ENCODE peak calls at places on chromosomes 6 and 20, in ten cellular contexts. O is AG10803, M is astrocyte of the spinal cord, A is brain microvascular endothelial cell, G is fibroblast of lung, S is astrocyte, Q is fibroblast of pulmonary artery, I is adrenal gland, H is GM12878, R is esophagus squamous epithelium. P is an unnamed sample.

GRCh38 chr6:142907544-142907943 is 37.4 kb downstream of the HIVEP2 start:
- DNase-seq in O (no peak), M (no peak), A (no peak), G (no peak), S (no peak), Q (no peak), I (no peak), H (no peak), R (no peak), P (no peak)

GRCh38 chr6:122214605-122215318 is 184.7 kb upstream of the HSF2 start:
- DNase-seq in O (no peak), M (no peak), A (no peak), G (no peak), S (no peak), Q (no peak), I (no peak), H (no peak), R (no peak), P (no peak)

GRCh38 chr20:38927902-38928578 is 1.8 kb downstream of the FAM83D start:
- DNase-seq in O (no peak), M (no peak), A (no peak), G (no peak), S (no peak), Q (no peak), I (no peak), H (no peak), R (no peak), P (no peak)

GRCh38 chr20:45405566-45406259 is 2.4 kb upstream of the DBNDD2 start:
- DNase-seq in O (no peak), M (no peak), A (no peak), G (peak; percentile 9), S (peak; percentile 3), Q (no peak), I (no peak), H (no peak), R (no peak), P (peak; percentile 24)

GRCh38 chr6:28729501-28730402 is 194.0 kb downstream of the TRIM27 start:
- DNase-seq in O (no peak), M (no peak), A (no peak), G (no peak), S (no peak), Q (peak; percentile 17), I (no peak), H (no peak), R (no peak), P (no peak)

GRCh38 chr6:132961122-132961521 is 146.8 kb downstream of the RPS12 start:
- DNase-seq in O (peak; percentile 35), M (peak; percentile 83), A (peak; percentile 45), G (peak; percentile 86), S (peak; percentile 81), Q (peak; percentile 61), I (no peak), H (no peak), R (no peak), P (no peak)

GRCh38 chr20:17967595-17968365 is 814 bp downstream of the SNX5 start:
- DNase-seq in O (peak; percentile 63), M (peak; percentile 59), A (no peak), G (peak; percentile 61), S (peak; percentile 53), Q (peak; percentile 62), I (peak; percentile 44), H (no peak), R (peak; percentile 40), P (peak; percentile 76)

GRCh38 chr20:63886921-63887320 is 8.0 kb upstream of the DNAJC5 start:
- DNase-seq in O (no peak), M (no peak), A (no peak), G (no peak), S (no peak), Q (no peak), I (no peak), H (no peak), R (no peak), P (no peak)

GRCh38 chr6:50655848-50656453 is 57.4 kb upstream of the TFAP2D start:
- DNase-seq in O (peak; percentile 2), M (peak; percentile 4), A (no peak), G (no peak), S (no peak), Q (peak; percentile 7), I (no peak), H (no peak), R (no peak), P (no peak)
- TF ChIP-seq CTCF in O (peak; percentile 57), M (peak; percentile 38), A (peak; percentile 32), G (no peak), S (peak; percentile 47), Q (peak; percentile 42), I (peak; percentile 41), H (peak; percentile 59), R (peak; percentile 52), P (peak; percentile 40)

DNA sequence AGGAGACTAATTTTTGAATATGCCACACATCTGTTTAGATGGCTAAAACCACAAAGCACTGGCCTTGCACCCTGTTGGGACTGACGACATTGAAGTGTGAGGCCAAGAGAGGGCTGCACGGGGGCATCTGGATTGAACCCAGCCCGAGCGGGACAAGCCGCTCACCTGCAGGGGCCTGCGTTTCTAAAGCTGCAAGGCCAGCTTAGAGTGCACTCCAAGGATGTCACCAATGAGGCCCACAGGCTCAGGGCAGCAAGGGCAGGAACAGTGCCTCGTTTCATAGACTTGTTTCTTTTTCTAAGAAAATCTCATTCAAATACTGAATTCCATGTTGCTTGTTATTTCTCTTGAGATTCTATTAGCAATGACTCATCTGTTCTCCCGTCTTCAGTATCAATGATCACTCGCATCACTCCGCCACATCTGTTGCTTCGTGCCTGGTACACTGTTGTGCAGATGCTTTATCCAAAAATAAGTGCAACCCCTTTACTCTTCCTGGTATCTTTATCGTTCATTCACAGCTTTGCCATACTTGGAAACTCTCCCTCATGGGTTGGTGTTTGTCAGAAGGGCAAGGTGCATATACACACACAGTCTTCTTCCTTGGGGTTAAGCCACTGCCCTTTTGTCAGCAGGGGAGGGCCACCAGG is 120.1 kb downstream of the IRF4 start:
- DNase-seq in O (no peak), M (no peak), A (peak; percentile 14), G (peak; percentile 3), S (peak; percentile 2), Q (no peak), I (no peak), H (no peak), R (no peak), P (no peak)
- H3K4me3 ChIP-seq in O (no peak overlapping the region), M (no peak overlapping the region), A (no peak overlapping the region), G (no peak overlapping the region), S (no peak overlapping the region), Q (no peak overlapping the region), I (no peak overlapping the region), H (no peak overlapping the region), R (no peak overlapping the region), P (no peak overlapping the region)

GRCh38 chr6:148273962-148274752 is 68.5 kb upstream of the SASH1 start:
- DNase-seq in O (peak; percentile 42), M (no peak), A (no peak), G (no peak), S (no peak), Q (peak; percentile 38), I (no peak), H (no peak), R (no peak), P (no peak)
- TF ChIP-seq CTCF in O (peak; percentile 37), M (peak; percentile 16), A (peak; percentile 32), G (no peak), S (peak; percentile 8), Q (peak; percentile 32), I (no peak), H (no peak), R (no peak), P (peak; percentile 18)

GRCh38 chr6:42433409-42433808 is 18.3 kb downstream of the TRERF1 start:
- DNase-seq in O (no peak), M (no peak), A (no peak), G (no peak), S (no peak), Q (no peak), I (no peak), H (no peak), R (no peak), P (no peak)
- H3K4me3 ChIP-seq in O (no peak overlapping the region), M (no peak overlapping the region), A (no peak overlapping the region), G (no peak overlapping the region), S (no peak overlapping the region), Q (no peak overlapping the region), I (no peak overlapping the region), H (no peak overlapping the region), R (no peak overlapping the region), P (no peak overlapping the region)

GRCh38 chr20:1211954-1212497 is 8.8 kb downstream of the C20orf202 start:
- DNase-seq in O (no peak), M (no peak), A (no peak), G (no peak), S (no peak), Q (no peak), I (no peak), H (no peak), R (no peak), P (no peak)

GRCh38 chr20:1206749-1207148 is 3.5 kb downstream of the C20orf202 start:
- DNase-seq in O (no peak), M (no peak), A (no peak), G (no peak), S (no peak), Q (no peak), I (no peak), H (no peak), R (no peak), P (no peak)

GRCh38 chr20:1207293-1207884 is 4.1 kb downstream of the C20orf202 start:
- DNase-seq in O (no peak), M (no peak), A (no peak), G (no peak), S (no peak), Q (no peak), I (no peak), H (no peak), R (no peak), P (no peak)

GRCh38 chr20:1210501-1210900 is 7.2 kb downstream of the C20orf202 start:
- DNase-seq in O (no peak), M (no peak), A (no peak), G (no peak), S (no peak), Q (no peak), I (no peak), H (no peak), R (no peak), P (peak; percentile 23)

DNA sequence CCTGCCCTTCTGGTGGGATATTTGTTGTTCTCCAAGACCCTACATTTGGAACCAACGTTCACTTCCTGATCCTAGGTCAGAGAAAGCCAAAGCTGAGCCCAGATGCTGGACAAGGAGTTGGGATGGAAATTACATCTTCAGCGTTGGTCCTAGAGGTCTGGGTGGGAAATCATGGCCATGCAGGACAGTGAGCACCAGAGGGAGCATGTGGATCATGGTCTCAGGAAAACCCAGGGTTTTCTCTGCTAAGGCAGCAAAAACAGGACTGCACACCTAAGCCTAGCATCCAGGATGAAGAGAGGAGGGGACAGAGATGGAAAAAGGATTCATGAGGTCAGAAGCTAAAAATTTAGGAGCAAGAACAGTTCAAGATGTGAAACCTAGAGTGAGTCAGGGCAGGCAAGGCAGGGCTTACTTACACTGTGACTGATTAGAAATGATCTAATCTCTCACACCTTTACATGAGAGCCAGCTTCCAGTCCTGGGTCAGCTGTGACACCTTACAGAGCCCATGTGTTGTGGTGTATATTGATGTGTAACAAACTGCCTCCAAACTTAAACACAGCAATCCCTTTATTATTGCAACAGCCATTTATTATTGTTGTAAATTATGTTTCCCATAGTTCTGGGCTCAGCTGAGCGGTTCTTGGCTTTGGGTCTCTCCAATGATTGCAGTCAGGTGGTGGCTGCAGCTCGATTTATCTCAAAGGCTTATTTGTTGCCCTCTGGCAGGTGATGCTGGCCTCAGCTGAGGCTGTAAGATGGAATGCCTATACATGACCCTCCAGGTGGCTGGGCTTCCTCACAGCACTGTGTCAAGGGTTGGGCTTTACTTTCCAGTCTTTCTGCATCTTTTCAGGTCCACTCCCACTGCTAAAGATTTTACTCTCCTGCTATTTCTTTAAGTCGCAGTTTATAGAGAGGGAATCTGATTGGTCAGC is 6.5 kb downstream of the C20orf202 start:
- DNase-seq in O (no peak), M (no peak), A (no peak), G (no peak), S (no peak), Q (no peak), I (no peak), H (no peak), R (no peak), P (peak; percentile 30)
- TF ChIP-seq CTCF in O (peak; percentile 44), M (peak; percentile 42), A (peak; percentile 65), G (peak; percentile 37), S (peak; percentile 32), Q (peak; percentile 49), I (no peak), H (peak; percentile 17), R (no peak), P (peak; percentile 59)

P was measured in fibroblast of villous mesenchyme.